ENCODE peak calls at places on chromosomes 4 and X, in five cellular contexts. R, F, T, W and O are unnamed samples.

GRCh38 chrX:124338733-124339514 is 6.5 kb downstream of the TEX13D start:
- DNase-seq in W (no peak), R (no peak), T (no peak), F (no peak), O (no peak)

GRCh38 chr4:2079926-2080325 is 20.8 kb downstream of the NAT8L start:
- DNase-seq in R (no peak), T (no peak), W (no peak), F (no peak), O (no peak)

GRCh38 chr4:26574563-26574962 is 9.3 kb upstream of the TBC1D19 start:
- DNase-seq in W (no peak), F (no peak), R (no peak), T (peak), O (no peak)

GRCh38 chrX:152817082-152817744 is 13.3 kb downstream of the CETN2 start:
- DNase-seq in W (peak), T (peak), F (no peak), R (peak), O (no peak)

GRCh38 chr4:11470709-11471441 is 42.2 kb upstream of the HS3ST1 start:
- DNase-seq in W (no peak), T (peak), R (no peak), F (no peak), O (no peak)

GRCh38 chrX:989959-990510 is 222.4 kb downstream of the CRLF2 start:
- DNase-seq in R (no peak), T (no peak), W (peak), F (peak), O (peak)

GRCh38 chrX:10611441-10612090 is 8.8 kb downstream of the MID1 start:
- DNase-seq in R (no peak), W (peak), F (no peak), T (peak), O (no peak)

GRCh38 chrX:1165535-1166196 is 46.8 kb downstream of the CRLF2 start:
- DNase-seq in T (no peak), W (peak), R (peak), F (no peak), O (no peak)

GRCh38 chrX:111445485-111445884 is 33.5 kb upstream of the DCX start:
- DNase-seq in W (peak), R (peak), T (peak), F (no peak), O (no peak)

GRCh38 chr4:41701961-41702360 is 46.6 kb downstream of the PHOX2B start:
- DNase-seq in F (no peak), T (no peak), R (no peak), W (no peak), O (no peak)

GRCh38 chr4:73450398-73451004 is 14.5 kb downstream of the AFP start:
- DNase-seq in R (no peak), W (peak), T (peak), F (no peak), O (no peak)

GRCh38 chrX:39675619-39676018 is 422.1 kb downstream of the BCOR start:
- DNase-seq in W (peak), F (no peak), T (no peak), R (no peak), O (no peak)

GRCh38 chrX:153635788-153636668 is 11.0 kb upstream of the DUSP9 start:
- DNase-seq in T (peak), F (no peak), W (no peak), R (peak), O (no peak)

GRCh38 chrX:9188117-9188516 is 154.2 kb upstream of the FAM9B start:
- DNase-seq in F (no peak), T (no peak), W (no peak), R (no peak), O (no peak)

GRCh38 chrX:47798861-47799260 is 37.8 kb upstream of the ZNF81 start:
- DNase-seq in F (no peak), T (no peak), R (no peak), W (no peak), O (no peak)

GRCh38 chrX:9166566-9166909 is 132.6 kb upstream of the FAM9B start:
- DNase-seq in T (no peak), W (peak), R (no peak), F (no peak), O (no peak)

GRCh38 chr4:141352775-141353544 is 132.3 kb downstream of the ZNF330 start:
- DNase-seq in W (peak), T (peak), F (no peak), R (peak), O (no peak)

GRCh38 chr4:5654791-5655190 is 53.6 kb downstream of the EVC2 start:
- DNase-seq in F (no peak), T (no peak), R (no peak), W (no peak), O (no peak)

GRCh38 chr4:825969-826330 is at the start of gene CPLX1:
- DNase-seq in W (no peak), F (no peak), R (no peak), T (peak), O (no peak)

GRCh38 chrX:17046478-17047097 is 100.1 kb downstream of the REPS2 start:
- DNase-seq in W (peak), R (peak), F (no peak), T (peak), O (peak)

GRCh38 chrX:119015407-119016242 is 41.2 kb downstream of the LONRF3 start:
- DNase-seq in R (peak), F (no peak), T (no peak), W (peak), O (no peak)

GRCh38 chr4:105122334-105122733 is 24.3 kb upstream of the TET2 start:
- DNase-seq in T (peak), R (no peak), W (peak), F (no peak), O (no peak)

GRCh38 chr4:98663226-98664006 is 5.0 kb upstream of the TSPAN5 start:
- DNase-seq in F (peak), T (no peak), W (no peak), R (peak), O (peak)

GRCh38 chrX:109714340-109714958 is 18.6 kb downstream of the ACSL4 start:
- DNase-seq in T (no peak), W (peak), F (no peak), R (no peak), O (no peak)

GRCh38 chr4:1177274-1178141 is 5.1 kb upstream of the SPON2 start:
- DNase-seq in T (no peak), R (no peak), W (no peak), F (no peak), O (no peak)